ENCODE peak calls at places on chromosomes 4 and X, in eight cellular contexts. One of them, this sample, is unnamed.

GRCh38 chrX:24301806-24302205 is 12.1 kb downstream of the SUPT20HL2 start:
- DNase-seq in cardiac muscle cell: no peak
- DNase-seq in fibroblast of lung: no peak
- DNase-seq in HL-60: no peak
- DNase-seq in fibroblast of pulmonary artery: peak; percentile 17
- DNase-seq in dorsolateral prefrontal cortex: no peak
- DNase-seq in heart left ventricle: no peak
- DNase-seq in BJ: no peak
- DNase-seq in this sample: no peak

GRCh38 chr4:153532636-153533035 is 66.5 kb downstream of the TMEM131L start:
- DNase-seq in cardiac muscle cell: no peak
- DNase-seq in fibroblast of lung: no peak
- DNase-seq in HL-60: no peak
- DNase-seq in fibroblast of pulmonary artery: no peak
- DNase-seq in dorsolateral prefrontal cortex: no peak
- DNase-seq in heart left ventricle: no peak
- DNase-seq in BJ: no peak
- DNase-seq in this sample: no peak

GRCh38 chr4:4260185-4260751 is 12.2 kb upstream of the TMEM128 start:
- DNase-seq in cardiac muscle cell: no peak
- DNase-seq in fibroblast of lung: peak; percentile 72
- DNase-seq in HL-60: no peak
- DNase-seq in fibroblast of pulmonary artery: peak; percentile 89
- DNase-seq in dorsolateral prefrontal cortex: no peak
- DNase-seq in heart left ventricle: no peak
- DNase-seq in BJ: no peak
- DNase-seq in this sample: peak; percentile 42

GRCh38 chr4:35872273-35872672 is 372.0 kb downstream of the ARAP2 start:
- DNase-seq in cardiac muscle cell: no peak
- DNase-seq in fibroblast of lung: no peak
- DNase-seq in HL-60: no peak
- DNase-seq in fibroblast of pulmonary artery: no peak
- DNase-seq in dorsolateral prefrontal cortex: no peak
- DNase-seq in heart left ventricle: no peak
- DNase-seq in BJ: no peak
- DNase-seq in this sample: no peak

GRCh38 chrX:154712781-154713391 is 38.0 kb downstream of the GAB3 start:
- DNase-seq in cardiac muscle cell: no peak
- DNase-seq in fibroblast of lung: peak; percentile 75
- DNase-seq in HL-60: no peak
- DNase-seq in fibroblast of pulmonary artery: peak; percentile 63
- DNase-seq in dorsolateral prefrontal cortex: no peak
- DNase-seq in heart left ventricle: no peak
- DNase-seq in BJ: no peak
- DNase-seq in this sample: no peak

GRCh38 chr4:141021397-141022194 is 111.7 kb downstream of the RNF150 start:
- DNase-seq in cardiac muscle cell: peak; percentile 51
- DNase-seq in fibroblast of lung: no peak
- DNase-seq in HL-60: no peak
- DNase-seq in fibroblast of pulmonary artery: no peak
- DNase-seq in dorsolateral prefrontal cortex: no peak
- DNase-seq in heart left ventricle: no peak
- DNase-seq in BJ: no peak
- DNase-seq in this sample: no peak

GRCh38 chr4:106627071-106627470 is 258.5 kb upstream of the GIMD1 start:
- DNase-seq in cardiac muscle cell: no peak
- DNase-seq in fibroblast of lung: no peak
- DNase-seq in HL-60: no peak
- DNase-seq in fibroblast of pulmonary artery: peak; percentile 43
- DNase-seq in dorsolateral prefrontal cortex: no peak
- DNase-seq in heart left ventricle: no peak
- DNase-seq in BJ: no peak
- DNase-seq in this sample: no peak

GRCh38 chrX:39152106-39152649 is 350.9 kb downstream of the MID1IP1 start:
- DNase-seq in cardiac muscle cell: peak; percentile 76
- DNase-seq in fibroblast of lung: no peak
- DNase-seq in HL-60: no peak
- DNase-seq in fibroblast of pulmonary artery: no peak
- DNase-seq in dorsolateral prefrontal cortex: no peak
- DNase-seq in heart left ventricle: no peak
- DNase-seq in BJ: no peak
- DNase-seq in this sample: no peak

GRCh38 chr4:32161382-32161781 is 1441.2 kb downstream of the PCDH7 start:
- DNase-seq in cardiac muscle cell: no peak
- DNase-seq in fibroblast of lung: peak; percentile 58
- DNase-seq in HL-60: peak; percentile 31
- DNase-seq in fibroblast of pulmonary artery: peak; percentile 77
- DNase-seq in dorsolateral prefrontal cortex: no peak
- DNase-seq in heart left ventricle: no peak
- DNase-seq in BJ: no peak
- DNase-seq in this sample: no peak

GRCh38 chr4:106305435-106306055 is 10.5 kb downstream of the TBCK start:
- DNase-seq in cardiac muscle cell: no peak
- DNase-seq in fibroblast of lung: no peak
- DNase-seq in HL-60: no peak
- DNase-seq in fibroblast of pulmonary artery: no peak
- DNase-seq in dorsolateral prefrontal cortex: no peak
- DNase-seq in heart left ventricle: no peak
- DNase-seq in BJ: no peak
- DNase-seq in this sample: no peak

GRCh38 chr4:185141777-185142176 is 1.3 kb upstream of the SLC25A4 start:
- DNase-seq in cardiac muscle cell: no peak
- DNase-seq in fibroblast of lung: no peak
- DNase-seq in HL-60: no peak
- DNase-seq in fibroblast of pulmonary artery: no peak
- DNase-seq in dorsolateral prefrontal cortex: no peak
- DNase-seq in heart left ventricle: no peak
- DNase-seq in BJ: no peak
- DNase-seq in this sample: no peak

GRCh38 chr4:150280975-150281374 is 202.7 kb downstream of the DCLK2 start:
- DNase-seq in cardiac muscle cell: no peak
- DNase-seq in fibroblast of lung: no peak
- DNase-seq in HL-60: no peak
- DNase-seq in fibroblast of pulmonary artery: no peak
- DNase-seq in dorsolateral prefrontal cortex: no peak
- DNase-seq in heart left ventricle: no peak
- DNase-seq in BJ: no peak
- DNase-seq in this sample: no peak

GRCh38 chrX:107712231-107713204 is 63.1 kb downstream of the TSC22D3 start:
- DNase-seq in cardiac muscle cell: no peak
- DNase-seq in fibroblast of lung: peak; percentile 79
- DNase-seq in HL-60: no peak
- DNase-seq in fibroblast of pulmonary artery: peak; percentile 79
- DNase-seq in dorsolateral prefrontal cortex: no peak
- DNase-seq in heart left ventricle: no peak
- DNase-seq in BJ: no peak
- DNase-seq in this sample: no peak
- H3K4me3 ChIP-seq in cardiac muscle cell: no peak overlapping the region
- H3K4me3 ChIP-seq in fibroblast of lung: no peak overlapping the region
- H3K4me3 ChIP-seq in HL-60: no peak overlapping the region
- H3K4me3 ChIP-seq in fibroblast of pulmonary artery: peak overlapping the region; percentile 88
- H3K4me3 ChIP-seq in dorsolateral prefrontal cortex: no peak overlapping the region
- H3K4me3 ChIP-seq in heart left ventricle: peak overlapping the region; percentile 95
- H3K4me3 ChIP-seq in BJ: no peak overlapping the region
- H3K4me3 ChIP-seq in this sample: no peak overlapping the region

GRCh38 chrX:30939928-30940327 is 50.9 kb upstream of the TAB3 start:
- DNase-seq in cardiac muscle cell: no peak
- DNase-seq in fibroblast of lung: no peak
- DNase-seq in HL-60: no peak
- DNase-seq in fibroblast of pulmonary artery: no peak
- DNase-seq in dorsolateral prefrontal cortex: no peak
- DNase-seq in heart left ventricle: no peak
- DNase-seq in BJ: no peak
- DNase-seq in this sample: no peak

GRCh38 chrX:30931920-30932319 is 42.9 kb upstream of the TAB3 start:
- DNase-seq in cardiac muscle cell: no peak
- DNase-seq in fibroblast of lung: no peak
- DNase-seq in HL-60: no peak
- DNase-seq in fibroblast of pulmonary artery: no peak
- DNase-seq in dorsolateral prefrontal cortex: no peak
- DNase-seq in heart left ventricle: no peak
- DNase-seq in BJ: no peak
- DNase-seq in this sample: no peak

GRCh38 chrX:30930679-30931078 is 41.6 kb upstream of the TAB3 start:
- DNase-seq in cardiac muscle cell: no peak
- DNase-seq in fibroblast of lung: no peak
- DNase-seq in HL-60: no peak
- DNase-seq in fibroblast of pulmonary artery: no peak
- DNase-seq in dorsolateral prefrontal cortex: no peak
- DNase-seq in heart left ventricle: no peak
- DNase-seq in BJ: no peak
- DNase-seq in this sample: no peak

GRCh38 chrX:30938295-30938694 is 49.2 kb upstream of the TAB3 start:
- DNase-seq in cardiac muscle cell: no peak
- DNase-seq in fibroblast of lung: no peak
- DNase-seq in HL-60: no peak
- DNase-seq in fibroblast of pulmonary artery: no peak
- DNase-seq in dorsolateral prefrontal cortex: no peak
- DNase-seq in heart left ventricle: no peak
- DNase-seq in BJ: no peak
- DNase-seq in this sample: no peak

DNA sequence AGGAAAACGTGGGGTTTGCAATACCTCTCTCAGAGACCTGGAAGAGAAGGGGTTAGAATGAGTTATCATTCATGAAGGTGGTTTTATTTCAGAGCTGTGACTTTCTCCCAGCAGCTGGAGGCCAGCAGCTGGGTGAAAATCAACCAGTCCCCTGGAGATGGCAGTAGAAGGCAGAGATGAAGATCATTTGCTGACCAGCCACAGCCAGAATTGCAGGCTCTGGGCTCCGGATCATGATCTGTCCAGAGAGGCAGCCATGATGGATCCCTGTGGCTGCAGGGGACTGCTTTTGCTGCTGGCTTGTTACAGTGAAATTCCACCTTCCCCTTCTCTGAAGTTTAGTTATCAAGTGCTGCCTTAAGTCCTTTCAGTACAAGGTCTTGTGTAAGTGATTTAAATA is 46.9 kb upstream of the TAB3 start:
- DNase-seq in cardiac muscle cell: peak; percentile 49
- DNase-seq in fibroblast of lung: peak; percentile 4
- DNase-seq in HL-60: no peak
- DNase-seq in fibroblast of pulmonary artery: peak; percentile 24
- DNase-seq in dorsolateral prefrontal cortex: no peak
- DNase-seq in heart left ventricle: no peak
- DNase-seq in BJ: no peak
- DNase-seq in this sample: no peak
- TF ChIP-seq CTCF in cardiac muscle cell: peak; percentile 16
- TF ChIP-seq CTCF in fibroblast of lung: no peak
- TF ChIP-seq CTCF in HL-60: no peak
- TF ChIP-seq CTCF in fibroblast of pulmonary artery: peak; percentile 20
- TF ChIP-seq CTCF in dorsolateral prefrontal cortex: no peak
- TF ChIP-seq CTCF in heart left ventricle: peak; percentile 15
- TF ChIP-seq CTCF in BJ: peak; percentile 15
- TF ChIP-seq CTCF in this sample: no peak

GRCh38 chr4:145734051-145734450 is 54.1 kb downstream of the C4orf51 start:
- DNase-seq in cardiac muscle cell: no peak
- DNase-seq in fibroblast of lung: peak; percentile 14
- DNase-seq in HL-60: no peak
- DNase-seq in fibroblast of pulmonary artery: peak; percentile 17
- DNase-seq in dorsolateral prefrontal cortex: no peak
- DNase-seq in heart left ventricle: no peak
- DNase-seq in BJ: no peak
- DNase-seq in this sample: no peak
- H3K4me3 ChIP-seq in cardiac muscle cell: no peak overlapping the region
- H3K4me3 ChIP-seq in fibroblast of lung: peak overlapping the region; percentile 67
- H3K4me3 ChIP-seq in HL-60: no peak overlapping the region
- H3K4me3 ChIP-seq in fibroblast of pulmonary artery: peak overlapping the region; percentile 13
- H3K4me3 ChIP-seq in dorsolateral prefrontal cortex: no peak overlapping the region
- H3K4me3 ChIP-seq in heart left ventricle: no peak overlapping the region
- H3K4me3 ChIP-seq in BJ: no peak overlapping the region
- H3K4me3 ChIP-seq in this sample: peak overlapping the region; percentile 20

DNA sequence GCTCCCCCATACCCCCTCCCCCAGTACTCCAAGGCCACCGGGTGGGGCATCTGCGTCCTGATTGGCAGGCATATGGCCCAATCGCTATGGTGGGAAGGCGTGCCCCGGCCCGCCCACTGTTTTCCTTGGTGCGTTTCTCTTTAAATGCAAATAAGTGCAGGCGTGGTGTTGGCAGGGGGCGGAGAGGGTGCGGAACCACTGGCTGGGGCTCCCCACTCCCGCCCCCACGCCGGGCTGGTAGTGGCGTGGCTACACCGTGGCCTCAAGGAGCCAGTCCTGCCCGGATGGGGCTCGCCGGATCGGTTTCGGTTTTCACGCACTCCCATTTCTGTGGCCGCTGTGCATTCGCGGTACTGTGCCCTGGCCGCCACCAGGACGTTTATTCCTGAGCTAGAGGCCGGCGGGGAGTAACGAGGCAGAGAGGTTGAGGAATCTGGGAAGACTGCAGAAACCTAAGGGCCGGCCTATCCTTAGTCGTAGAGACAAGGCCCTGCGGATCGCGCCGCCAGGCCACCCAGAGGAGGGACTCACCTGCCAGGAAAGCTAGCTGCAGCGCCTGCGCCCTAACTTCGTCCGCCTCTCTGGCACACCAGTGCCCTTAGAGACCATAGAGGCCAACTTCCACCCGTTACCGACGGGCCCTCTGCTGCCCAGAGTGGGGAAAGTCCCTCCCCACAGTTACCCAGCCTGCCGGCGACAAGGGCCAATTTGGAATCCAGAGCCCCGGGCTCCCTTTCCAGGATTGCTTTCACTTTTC is 405 bp upstream of the AMER1 start:
- DNase-seq in cardiac muscle cell: peak; percentile 88
- DNase-seq in fibroblast of lung: peak; percentile 90
- DNase-seq in HL-60: peak; percentile 67
- DNase-seq in fibroblast of pulmonary artery: peak; percentile 91
- DNase-seq in dorsolateral prefrontal cortex: peak; percentile 82
- DNase-seq in heart left ventricle: peak; percentile 93
- DNase-seq in BJ: peak; percentile 75
- DNase-seq in this sample: peak; percentile 73
- TF ChIP-seq CTCF in cardiac muscle cell: no peak
- TF ChIP-seq CTCF in fibroblast of lung: no peak
- TF ChIP-seq CTCF in HL-60: no peak
- TF ChIP-seq CTCF in fibroblast of pulmonary artery: no peak
- TF ChIP-seq CTCF in dorsolateral prefrontal cortex: peak; percentile 34
- TF ChIP-seq CTCF in heart left ventricle: peak; percentile 27
- TF ChIP-seq CTCF in BJ: peak; percentile 15
- TF ChIP-seq CTCF in this sample: peak; percentile 12

GRCh38 chrX:108437789-108438623 is at the start of gene COL4A6:
- DNase-seq in cardiac muscle cell: peak; percentile 71
- DNase-seq in fibroblast of lung: no peak
- DNase-seq in HL-60: no peak
- DNase-seq in fibroblast of pulmonary artery: no peak
- DNase-seq in dorsolateral prefrontal cortex: no peak
- DNase-seq in heart left ventricle: no peak
- DNase-seq in BJ: no peak
- DNase-seq in this sample: no peak
- H3K4me3 ChIP-seq in cardiac muscle cell: peak within 1 kb of the TSS; percentile 90
- H3K4me3 ChIP-seq in fibroblast of lung: peak within 1 kb of the TSS; percentile 69
- H3K4me3 ChIP-seq in HL-60: no peak within 1 kb of the TSS
- H3K4me3 ChIP-seq in fibroblast of pulmonary artery: peak within 1 kb of the TSS; percentile 61
- H3K4me3 ChIP-seq in dorsolateral prefrontal cortex: peak within 1 kb of the TSS; percentile 47
- H3K4me3 ChIP-seq in heart left ventricle: peak within 1 kb of the TSS; percentile 65
- H3K4me3 ChIP-seq in BJ: no peak within 1 kb of the TSS
- H3K4me3 ChIP-seq in this sample: no peak within 1 kb of the TSS

This sample was measured in AG09309.